ENCODE peak calls at places on chromosomes 5 and 9, in five cellular contexts. R, X, Z, U and A are unnamed samples.

GRCh38 chr5:82355921-82356454 is 77.8 kb upstream of the RPS23 start:
- DNase-seq in U (no peak), R (no peak), Z (no peak), X (no peak), A (no peak)

GRCh38 chr5:80781356-80781755 is 126.6 kb upstream of the DHFR start:
- DNase-seq in Z (no peak), X (no peak), U (peak), R (no peak), A (no peak)

GRCh38 chr5:154368041-154368800 is 77.6 kb upstream of the SAP30L start:
- DNase-seq in U (peak), Z (no peak), X (peak), R (no peak), A (no peak)

GRCh38 chr5:9774472-9775079 is 144.4 kb upstream of the TAS2R1 start:
- DNase-seq in U (peak), R (no peak), Z (no peak), X (no peak), A (no peak)

GRCh38 chr9:89218040-89218928 is 39.7 kb upstream of the SHC3 start:
- DNase-seq in R (no peak), X (no peak), U (no peak), Z (no peak), A (no peak)

GRCh38 chr9:96604005-96604320 is 15.7 kb downstream of the CDC14B start:
- DNase-seq in U (no peak), X (no peak), R (no peak), Z (no peak), A (no peak)

GRCh38 chr9:88953401-88954029 is 37.8 kb upstream of the S1PR3 start:
- DNase-seq in Z (no peak), X (no peak), U (peak), R (no peak), A (no peak)

GRCh38 chr5:73596705-73597328 is 29.2 kb upstream of the ARHGEF28 start:
- DNase-seq in R (no peak), Z (peak), X (no peak), U (peak), A (no peak)

GRCh38 chr9:99023831-99024230 is 80.1 kb downstream of the COL15A1 start:
- DNase-seq in R (no peak), U (peak), X (no peak), Z (no peak), A (no peak)

GRCh38 chr5:176181271-176181855 is 56.9 kb upstream of the SIMC1 start:
- DNase-seq in U (no peak), Z (no peak), R (no peak), X (no peak), A (no peak)

GRCh38 chr5:96036301-96036700 is 74.7 kb upstream of the ELL2 start:
- DNase-seq in X (no peak), U (no peak), Z (no peak), R (no peak), A (no peak)

GRCh38 chr5:144467795-144468194 is 297.1 kb downstream of the KCTD16 start:
- DNase-seq in Z (peak), X (no peak), R (no peak), U (peak), A (no peak)

GRCh38 chr5:53936481-53937352 is 373.7 kb downstream of the ARL15 start:
- DNase-seq in X (no peak), R (no peak), U (no peak), Z (no peak), A (no peak)

GRCh38 chr9:127033784-127034183 is 88.7 kb downstream of the ANGPTL2 start:
- DNase-seq in U (peak), Z (no peak), R (no peak), X (no peak), A (no peak)

GRCh38 chr9:118318770-118319443 is 614.7 kb downstream of the TLR4 start:
- DNase-seq in R (no peak), U (no peak), Z (no peak), X (peak), A (no peak)

GRCh38 chr9:124510650-124511425 is 3.6 kb upstream of the NR5A1 start:
- DNase-seq in R (no peak), Z (no peak), X (no peak), U (no peak), A (no peak)

GRCh38 chr9:113906411-113907110 is 30.5 kb downstream of the ZNF618 start:
- DNase-seq in U (no peak), X (no peak), Z (no peak), R (no peak), A (no peak)

GRCh38 chr5:119315516-119315949 is 40.3 kb upstream of the TNFAIP8 start:
- DNase-seq in U (no peak), R (no peak), X (no peak), Z (no peak), A (no peak)

GRCh38 chr5:139392678-139393496 is 2.0 kb downstream of the PROB1 start:
- DNase-seq in X (no peak), Z (peak), U (peak), R (peak), A (no peak)

GRCh38 chr5:85920984-85921383 is 696.8 kb upstream of the COX7C start:
- DNase-seq in X (no peak), R (no peak), U (no peak), Z (no peak), A (peak)

GRCh38 chr9:128416432-128417019 is 4.1 kb upstream of the CERCAM start:
- DNase-seq in R (no peak), U (no peak), X (no peak), Z (no peak), A (no peak)
- H3K4me3 ChIP-seq in R (no peak), U (no peak), X (no peak), Z (no peak), A (no peak)

GRCh38 chr9:131290767-131291370 is 1.3 kb downstream of the PLPP7 start:
- DNase-seq in Z (no peak), X (no peak), U (no peak), R (no peak), A (no peak)

GRCh38 chr9:131290039-131290766 is 680 bp downstream of the PLPP7 start:
- DNase-seq in U (no peak), Z (no peak), X (no peak), R (no peak), A (no peak)

GRCh38 chr9:131288217-131288616 is 1.3 kb upstream of the PLPP7 start:
- DNase-seq in R (no peak), X (no peak), U (no peak), Z (no peak), A (no peak)

GRCh38 chr9:131287366-131287765 is 2.2 kb upstream of the PLPP7 start:
- DNase-seq in X (no peak), Z (no peak), U (no peak), R (no peak), A (no peak)

DNA sequence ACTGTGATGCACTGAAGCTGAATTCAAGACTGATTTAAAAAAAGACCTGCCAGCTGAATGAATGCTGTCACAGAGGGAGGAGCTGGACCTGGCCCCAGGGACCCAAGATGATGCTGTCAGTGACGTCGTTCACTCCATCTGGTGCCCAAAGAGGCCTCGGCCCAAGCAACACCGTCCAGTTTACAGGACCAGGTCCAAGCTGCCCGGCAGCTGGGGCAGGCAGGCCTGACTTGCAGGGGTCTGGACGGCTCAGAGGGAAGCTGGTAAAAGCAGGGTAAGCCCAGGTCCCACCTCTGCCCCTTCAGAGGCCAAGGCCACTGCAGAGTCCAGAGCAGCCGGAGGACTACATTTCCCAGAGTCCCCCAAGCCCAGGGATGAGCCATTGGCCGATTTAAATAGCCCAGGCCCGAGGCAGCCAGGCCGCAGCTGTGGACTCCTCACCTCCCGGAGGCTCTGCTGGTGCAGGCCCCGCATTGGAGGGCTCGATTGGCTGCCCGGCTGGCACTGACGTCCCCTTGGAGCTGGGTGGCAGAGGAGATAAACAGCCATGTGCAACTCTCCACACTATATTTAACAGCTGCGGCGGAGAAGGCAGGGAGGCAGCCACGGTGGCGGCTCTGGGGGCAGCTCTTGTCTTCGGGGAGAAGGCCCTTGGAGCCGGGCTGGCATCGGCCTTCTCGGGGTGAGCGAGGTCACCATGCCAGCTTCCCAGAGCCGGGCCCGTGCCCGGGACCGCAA is at the start of gene PLPP7:
- DNase-seq in U (peak), X (no peak), R (no peak), Z (no peak), A (peak)
- H3K4me3 ChIP-seq in U (peak), X (peak), R (peak), Z (peak), A (peak)

DNA sequence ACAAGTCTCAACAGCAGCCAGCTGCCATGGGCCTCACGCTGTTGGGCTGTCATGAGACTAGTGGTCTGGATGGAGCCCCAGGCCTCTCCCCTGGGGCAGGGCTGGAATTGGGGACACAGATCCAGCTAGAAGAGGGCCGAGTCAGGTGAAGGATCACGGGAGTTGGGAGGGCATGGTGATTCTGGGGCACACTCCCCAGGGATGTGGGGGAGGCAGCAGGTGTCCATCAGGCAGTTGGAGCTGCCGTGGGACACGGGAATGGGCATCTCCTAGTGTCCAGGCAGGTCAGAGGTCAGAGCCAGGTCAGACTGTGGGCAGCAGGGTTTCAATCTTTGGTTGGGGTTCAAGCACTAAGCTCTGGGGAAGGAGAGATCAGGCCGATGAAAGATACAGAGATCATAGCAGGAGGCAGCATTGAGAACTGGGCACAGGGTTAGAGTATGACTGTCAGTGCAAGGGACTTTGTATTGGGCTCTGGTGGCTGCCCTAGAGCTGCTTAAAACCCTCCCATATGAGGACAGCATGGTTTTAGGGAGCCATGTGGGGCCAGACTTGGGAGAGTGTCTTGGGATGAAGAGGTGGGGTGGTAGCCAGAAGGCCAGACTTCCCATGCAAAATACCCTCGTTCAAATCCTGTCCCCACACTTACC is 59.2 kb downstream of the ARHGEF37 start:
- DNase-seq in X (no peak), U (no peak), Z (no peak), R (no peak), A (no peak)
- H3K4me3 ChIP-seq in X (no peak), U (no peak), Z (peak), R (no peak), A (no peak)

GRCh38 chr5:181027452-181028031 is 12.5 kb upstream of the BTNL9 start:
- DNase-seq in Z (no peak), U (no peak), R (no peak), X (no peak), A (no peak)
- H3K4me3 ChIP-seq in Z (no peak), U (no peak), R (no peak), X (no peak), A (no peak)